ENCODE peak calls at places on chromosomes 13 and 19, in eight cellular contexts. Q, I, N, B, E, T, D and O are unnamed samples.

GRCh38 chr19:4431808-4432674 is 25.6 kb downstream of the UBXN6 start:
- DNase-seq in Q (no peak), I (no peak), N (no peak), B (no peak), E (no peak), T (no peak), D (no peak), O (no peak)

GRCh38 chr19:4303778-4304508 is 455 bp upstream of the FSD1 start:
- DNase-seq in Q (no peak), I (no peak), N (no peak), B (no peak), E (no peak), T (no peak), D (no peak), O (no peak)

GRCh38 chr13:25561842-25562241 is 190.1 kb downstream of the ATP8A2 start:
- DNase-seq in Q (no peak), I (no peak), N (no peak), B (no peak), E (no peak), T (no peak), D (no peak), O (no peak)

GRCh38 chr19:1355974-1356865 is 27.5 kb upstream of the NDUFS7 start:
- DNase-seq in Q (peak), I (peak), N (peak), B (no peak), E (no peak), T (no peak), D (peak), O (no peak)

GRCh38 chr13:52356327-52356726 is 49.6 kb downstream of the THSD1 start:
- DNase-seq in Q (no peak), I (no peak), N (no peak), B (no peak), E (no peak), T (no peak), D (no peak), O (no peak)

GRCh38 chr19:8256276-8257051 is 47.3 kb downstream of the CERS4 start:
- DNase-seq in Q (no peak), I (no peak), N (no peak), B (no peak), E (no peak), T (no peak), D (no peak), O (no peak)

GRCh38 chr13:38686635-38687245 is at the start of gene FREM2:
- DNase-seq in Q (peak), I (peak), N (no peak), B (no peak), E (peak), T (peak), D (no peak), O (no peak)

GRCh38 chr13:29522044-29522685 is 73.3 kb downstream of the SLC7A1 start:
- DNase-seq in Q (no peak), I (peak), N (no peak), B (peak), E (no peak), T (peak), D (peak), O (no peak)

GRCh38 chr13:36817996-36818395 is 1.0 kb upstream of the RFXAP start:
- DNase-seq in Q (no peak), I (no peak), N (no peak), B (no peak), E (no peak), T (no peak), D (no peak), O (no peak)

GRCh38 chr13:111115841-111116500 is 861 bp downstream of the ARHGEF7 start:
- DNase-seq in Q (no peak), I (peak), N (no peak), B (peak), E (no peak), T (no peak), D (peak), O (no peak)

GRCh38 chr13:95451656-95452055 is 100.9 kb upstream of the CLDN10 start:
- DNase-seq in Q (no peak), I (no peak), N (no peak), B (no peak), E (no peak), T (no peak), D (no peak), O (no peak)

GRCh38 chr13:29924482-29924884 is 74.1 kb upstream of the UBL3 start:
- DNase-seq in Q (no peak), I (peak), N (no peak), B (no peak), E (no peak), T (no peak), D (no peak), O (no peak)

GRCh38 chr19:48491793-48492123 is 19.9 kb downstream of the LMTK3 start:
- DNase-seq in Q (no peak), I (no peak), N (no peak), B (no peak), E (peak), T (no peak), D (no peak), O (no peak)

GRCh38 chr19:7544626-7545025 is 9.1 kb downstream of the PNPLA6 start:
- DNase-seq in Q (no peak), I (no peak), N (no peak), B (no peak), E (no peak), T (no peak), D (no peak), O (no peak)

GRCh38 chr19:47719047-47719885 is 6.0 kb downstream of the EHD2 start:
- DNase-seq in Q (peak), I (peak), N (peak), B (peak), E (no peak), T (no peak), D (peak), O (peak)

GRCh38 chr19:49613374-49613773 is 22.4 kb downstream of the PRR12 start:
- DNase-seq in Q (no peak), I (peak), N (no peak), B (no peak), E (no peak), T (no peak), D (no peak), O (no peak)

DNA sequence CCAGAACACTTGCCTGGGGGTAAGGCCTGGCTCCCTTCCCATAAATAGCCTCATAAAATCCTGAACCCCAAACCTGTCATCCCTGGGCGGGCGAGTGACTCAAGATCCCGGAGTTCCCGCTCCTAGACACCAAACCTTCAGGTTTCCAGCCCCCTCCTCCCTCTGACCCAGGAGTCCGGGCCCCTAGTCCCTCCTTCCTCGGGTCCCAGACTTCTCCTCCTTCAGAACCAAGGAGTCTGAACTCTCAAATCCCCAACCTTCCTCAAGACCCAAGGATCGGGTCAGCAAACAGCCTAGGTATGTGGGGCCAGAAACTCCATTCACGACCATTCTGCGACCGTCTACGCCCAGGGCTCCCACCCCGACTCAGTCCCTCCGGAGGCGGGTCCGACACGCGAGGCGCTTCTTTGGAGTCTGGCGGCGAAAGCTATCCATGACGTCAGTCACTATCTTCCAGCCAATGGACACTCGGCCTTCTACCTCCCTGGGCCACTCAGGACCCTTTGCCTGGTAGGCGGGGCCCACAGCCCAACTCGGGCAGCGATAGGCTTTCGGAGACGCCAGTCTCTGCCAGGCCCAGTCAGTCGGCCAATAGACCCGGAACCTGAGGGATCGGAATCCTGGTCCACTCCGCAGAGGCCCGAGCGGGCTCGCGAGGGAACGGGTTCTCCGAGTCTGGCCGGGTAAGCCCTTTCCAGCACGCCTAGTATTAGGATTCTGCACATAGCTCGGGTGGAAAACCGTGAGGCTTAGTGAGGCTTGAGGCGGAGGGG is 6.6 kb upstream of the CNFN start:
- DNase-seq in Q (peak), I (peak), N (peak), B (peak), E (peak), T (peak), D (peak), O (peak)
- H3K27ac ChIP-seq in Q (peak), I (peak), N (peak), B (peak), E (no peak), T (peak), D (peak), O (peak)

DNA sequence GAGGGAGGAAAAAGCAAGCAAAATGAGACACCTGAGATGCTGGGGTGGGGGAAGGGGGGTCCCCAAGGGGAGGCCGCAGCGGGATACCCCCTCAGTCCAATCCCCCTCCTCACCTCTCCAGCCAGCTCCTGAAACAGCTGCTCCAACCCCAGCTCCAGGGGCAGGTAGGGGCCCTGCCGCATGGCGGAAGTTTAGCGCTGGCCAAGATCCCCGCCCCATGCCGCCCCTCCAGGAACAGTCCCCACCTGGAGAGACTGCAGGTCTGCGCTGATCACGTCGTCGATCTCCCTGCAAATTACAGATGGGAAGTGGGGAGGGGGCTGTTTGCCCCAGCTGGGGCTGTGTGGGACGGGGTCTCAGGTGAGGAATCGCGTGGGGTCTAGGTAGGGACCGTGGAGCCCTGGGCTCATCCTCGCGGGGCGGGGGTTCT is 9.0 kb downstream of the CAPN12 start:
- DNase-seq in Q (peak), I (no peak), N (no peak), B (no peak), E (peak), T (no peak), D (peak), O (no peak)
- H3K27ac ChIP-seq in Q (peak), I (peak), N (no peak), B (peak), E (no peak), T (peak), D (peak), O (peak)

GRCh38 chr13:89393758-89394157 is 1722.6 kb downstream of the SLITRK5 start:
- DNase-seq in Q (no peak), I (no peak), N (no peak), B (no peak), E (no peak), T (no peak), D (no peak), O (no peak)
- H3K27ac ChIP-seq in Q (no peak), I (no peak), N (no peak), B (no peak), E (no peak), T (no peak), D (no peak), O (no peak)

GRCh38 chr13:99083976-99084375 is 106.1 kb upstream of the DOCK9 start:
- DNase-seq in Q (no peak), I (no peak), N (no peak), B (no peak), E (no peak), T (no peak), D (no peak), O (no peak)
- H3K27ac ChIP-seq in Q (no peak), I (no peak), N (no peak), B (no peak), E (no peak), T (no peak), D (peak), O (no peak)

GRCh38 chr19:51407631-51408131 is 9.8 kb downstream of the SIGLEC10 start:
- DNase-seq in Q (no peak), I (peak), N (no peak), B (no peak), E (peak), T (no peak), D (no peak), O (no peak)

GRCh38 chr19:51415187-51415586 is 2.3 kb downstream of the SIGLEC10 start:
- DNase-seq in Q (no peak), I (no peak), N (no peak), B (no peak), E (no peak), T (no peak), D (no peak), O (no peak)

GRCh38 chr19:51410950-51411748 is 6.3 kb downstream of the SIGLEC10 start:
- DNase-seq in Q (no peak), I (no peak), N (no peak), B (no peak), E (no peak), T (no peak), D (no peak), O (no peak)
- H3K27ac ChIP-seq in Q (no peak), I (no peak), N (no peak), B (no peak), E (no peak), T (no peak), D (no peak), O (no peak)

GRCh38 chr19:18153555-18154134 is 682 bp downstream of the PIK3R2 start:
- DNase-seq in Q (no peak), I (no peak), N (peak), B (no peak), E (no peak), T (peak), D (no peak), O (no peak)

GRCh38 chr19:18157465-18158063 is 4.6 kb downstream of the PIK3R2 start:
- DNase-seq in Q (no peak), I (no peak), N (peak), B (no peak), E (peak), T (no peak), D (no peak), O (peak)

GRCh38 chr19:18156841-18157464 is 4.0 kb downstream of the PIK3R2 start:
- DNase-seq in Q (peak), I (peak), N (peak), B (peak), E (no peak), T (peak), D (peak), O (peak)

GRCh38 chr19:18156268-18156667 is 3.3 kb downstream of the PIK3R2 start:
- DNase-seq in Q (no peak), I (no peak), N (no peak), B (no peak), E (no peak), T (no peak), D (no peak), O (no peak)

GRCh38 chr19:18155095-18156087 is 2.4 kb downstream of the PIK3R2 start:
- DNase-seq in Q (no peak), I (no peak), N (no peak), B (no peak), E (no peak), T (peak), D (no peak), O (no peak)
- H3K27ac ChIP-seq in Q (no peak), I (no peak), N (peak), B (peak), E (no peak), T (peak), D (no peak), O (no peak)

GRCh38 chr13:99075268-99076191 is 97.7 kb upstream of the DOCK9 start:
- DNase-seq in Q (no peak), I (no peak), N (no peak), B (no peak), E (no peak), T (no peak), D (no peak), O (no peak)
- H3K27ac ChIP-seq in Q (no peak), I (no peak), N (no peak), B (no peak), E (no peak), T (peak), D (no peak), O (no peak)